ENCODE peak calls at places on chromosomes 5 and 9, in four cellular contexts. F, C, G and T are unnamed samples.

GRCh38 chr9:130023147-130023787 is 19.7 kb downstream of the FNBP1 start:
- DNase-seq in F (no peak), G (peak; percentile 84), C (no peak), T (peak; percentile 60)

GRCh38 chr9:69971643-69972449 is 71.8 kb upstream of the MAMDC2 start:
- DNase-seq in F (peak; percentile 78), G (peak; percentile 58), C (peak; percentile 75), T (peak; percentile 34)

GRCh38 chr9:21096901-21097255 is 19.1 kb upstream of the IFNB1 start:
- DNase-seq in C (no peak), G (no peak), F (no peak), T (no peak)

GRCh38 chr9:137893670-137894069 is 16.1 kb downstream of the CACNA1B start:
- DNase-seq in G (no peak), F (no peak), C (no peak), T (no peak)

GRCh38 chr9:38145526-38146053 is 76.6 kb upstream of the SHB start:
- DNase-seq in F (no peak), G (no peak), C (no peak), T (peak; percentile 70)

GRCh38 chr5:171494452-171495121 is 75.1 kb downstream of the FGF18 start:
- DNase-seq in F (peak; percentile 87), G (no peak), C (peak; percentile 73), T (peak; percentile 46)

GRCh38 chr5:156326718-156327259 is at the start of gene SGCD:
- DNase-seq in F (no peak), C (peak; percentile 70), G (no peak), T (no peak)

GRCh38 chr5:176806137-176806536 is 4.2 kb upstream of the UNC5A start:
- DNase-seq in F (no peak), C (no peak), G (no peak), T (peak; percentile 9)

GRCh38 chr5:138470322-138471285 is 5.3 kb downstream of the EGR1 start:
- DNase-seq in F (no peak), G (no peak), C (peak; percentile 78), T (peak; percentile 62)

GRCh38 chr5:146474040-146474439 is 26.9 kb downstream of the TCERG1 start:
- DNase-seq in C (no peak), G (no peak), F (no peak), T (no peak)

GRCh38 chr9:36008774-36009300 is 27.9 kb upstream of the RECK start:
- DNase-seq in F (peak; percentile 76), G (peak; percentile 81), C (peak; percentile 75), T (no peak)

GRCh38 chr5:44178414-44178813 is 210.8 kb downstream of the FGF10 start:
- DNase-seq in C (no peak), G (no peak), F (no peak), T (no peak)

GRCh38 chr9:27125936-27126335 is 16.9 kb downstream of the TEK start:
- DNase-seq in G (no peak), C (no peak), F (no peak), T (peak; percentile 7)

GRCh38 chr9:70962761-70963445 is 158.5 kb downstream of the TRPM3 start:
- DNase-seq in C (no peak), G (no peak), F (no peak), T (peak; percentile 11)

GRCh38 chr5:142925795-142926194 is 155.6 kb downstream of the ARHGAP26 start:
- DNase-seq in G (no peak), F (no peak), C (no peak), T (peak; percentile 21)

GRCh38 chr5:149314571-149315111 is 30.7 kb upstream of the GRPEL2 start:
- DNase-seq in F (no peak), C (no peak), G (no peak), T (no peak)

GRCh38 chr5:33828611-33829286 is 63.0 kb downstream of the ADAMTS12 start:
- DNase-seq in C (no peak), G (no peak), F (no peak), T (no peak)

GRCh38 chr5:72486371-72486770 is 20.8 kb downstream of the ZNF366 start:
- DNase-seq in C (no peak), G (no peak), F (no peak), T (no peak)

GRCh38 chr9:137070201-137070905 is at the start of gene SAPCD2:
- DNase-seq in G (peak; percentile 93), C (peak; percentile 93), F (peak; percentile 95), T (peak; percentile 89)

GRCh38 chr9:121059513-121059912 is 9.4 kb upstream of the C5 start:
- DNase-seq in F (no peak), G (no peak), C (no peak), T (no peak)

GRCh38 chr5:18394154-18394804 is 760.0 kb downstream of the TAF11L14 start:
- DNase-seq in C (peak; percentile 79), G (peak; percentile 38), F (peak; percentile 70), T (peak; percentile 89)

GRCh38 chr9:134963546-134963945 is 45.8 kb upstream of the FCN1 start:
- DNase-seq in G (no peak), F (no peak), C (no peak), T (no peak)

GRCh38 chr9:116435706-116436105 is 251.4 kb upstream of the TRIM32 start:
- DNase-seq in G (no peak), F (no peak), C (no peak), T (peak; percentile 88)

GRCh38 chr5:162593881-162594280 is 526.3 kb downstream of the GABRG2 start:
- DNase-seq in F (peak; percentile 30), G (peak; percentile 2), C (no peak), T (no peak)

GRCh38 chr5:142235050-142235797 is 89.6 kb downstream of the SPRY4 start:
- DNase-seq in F (no peak), G (no peak), C (no peak), T (peak; percentile 53)

GRCh38 chr5:78908173-78908901 is 76.8 kb downstream of the ARSB start:
- DNase-seq in C (peak; percentile 67), G (no peak), F (peak; percentile 81), T (no peak)

GRCh38 chr5:168920019-168920813 is 341.0 kb upstream of the PANK3 start:
- DNase-seq in G (no peak), C (no peak), F (no peak), T (peak; percentile 60)

GRCh38 chr5:33725846-33726245 is 165.9 kb downstream of the ADAMTS12 start:
- DNase-seq in C (no peak), F (no peak), G (no peak), T (no peak)

GRCh38 chr5:157184117-157184516 is 3.5 kb downstream of the ITK start:
- DNase-seq in G (no peak), C (no peak), F (no peak), T (no peak)

GRCh38 chr5:176429972-176430371 is 13.6 kb upstream of the CLTB start:
- DNase-seq in G (no peak), F (no peak), C (no peak), T (no peak)

GRCh38 chr5:89878140-89878570 is 531.4 kb downstream of the CETN3 start:
- DNase-seq in F (no peak), C (peak; percentile 60), G (no peak), T (no peak)

GRCh38 chr5:171415115-171415730 is 4.2 kb upstream of the FGF18 start:
- DNase-seq in G (no peak), F (no peak), C (no peak), T (no peak)

GRCh38 chr5:68315679-68316271 is 100.2 kb downstream of the PIK3R1 start:
- DNase-seq in F (no peak), C (peak; percentile 19), G (peak; percentile 75), T (peak; percentile 31)

GRCh38 chr9:96688215-96688614 is 33.1 kb upstream of the PRXL2C start:
- DNase-seq in G (no peak), F (no peak), C (no peak), T (no peak)

GRCh38 chr5:43096916-43097315 is 23.8 kb upstream of the ZNF131 start:
- DNase-seq in C (no peak), F (no peak), G (no peak), T (no peak)

GRCh38 chr9:116102596-116102995 is 51.0 kb upstream of the PAPPA start:
- DNase-seq in F (no peak), C (no peak), G (no peak), T (peak; percentile 52)

GRCh38 chr5:55344392-55344992 is 36.7 kb downstream of the MTREX start:
- DNase-seq in C (peak; percentile 70), F (peak; percentile 59), G (peak; percentile 72), T (peak; percentile 48)

GRCh38 chr9:18324928-18325327 is 149.0 kb upstream of the ADAMTSL1 start:
- DNase-seq in F (no peak), C (no peak), G (no peak), T (peak; percentile 69)

GRCh38 chr9:93644397-93645088 is 68.2 kb downstream of the PHF2 start:
- DNase-seq in F (peak; percentile 5), G (no peak), C (no peak), T (peak; percentile 31)